ENCODE peak calls at places on chromosomes 13 and 19, in six cellular contexts. A is body of pancreas, L is pancreas, J is mucosa of descending colon, E is ovary, G is uterus. I is an unnamed sample.

GRCh38 chr13:92433963-92434362 is 792.6 kb upstream of the GPC6 start:
- DNase-seq in A (no peak), L (no peak), J (no peak), E (no peak), G (no peak), I (no peak)

GRCh38 chr13:73138276-73138950 is 79.6 kb downstream of the KLF5 start:
- DNase-seq in A (peak), L (no peak), J (no peak), E (no peak), G (no peak), I (no peak)

GRCh38 chr13:46885018-46885417 is 11.8 kb downstream of the HTR2A start:
- DNase-seq in A (no peak), L (no peak), J (no peak), E (no peak), G (no peak), I (no peak)

GRCh38 chr13:44818016-44818415 is 171.3 kb downstream of the NUFIP1 start:
- DNase-seq in A (no peak), L (no peak), J (no peak), E (no peak), G (no peak), I (no peak)

GRCh38 chr19:33285441-33285927 is 16.9 kb downstream of the CEBPA start:
- DNase-seq in A (no peak), L (no peak), J (peak), E (no peak), G (no peak), I (no peak)

GRCh38 chr19:992670-993055 is 7.6 kb upstream of the GRIN3B start:
- DNase-seq in A (no peak), L (no peak), J (no peak), E (no peak), G (no peak), I (no peak)

GRCh38 chr13:50080856-50081105 is 65.5 kb downstream of the KCNRG start:
- DNase-seq in A (no peak), L (no peak), J (no peak), E (no peak), G (no peak), I (no peak)

GRCh38 chr13:98083936-98084335 is 59.0 kb upstream of the FARP1 start:
- DNase-seq in A (no peak), L (no peak), J (no peak), E (no peak), G (no peak), I (no peak)

GRCh38 chr19:29878973-29879654 is 62.9 kb upstream of the URI1 start:
- DNase-seq in A (no peak), L (no peak), J (no peak), E (no peak), G (no peak), I (no peak)

GRCh38 chr19:49860716-49861100 is 6.7 kb downstream of the PNKP start:
- DNase-seq in A (no peak), L (no peak), J (no peak), E (peak), G (peak), I (no peak)

GRCh38 chr13:33207616-33207964 is 78.0 kb downstream of the STARD13 start:
- DNase-seq in A (no peak), L (no peak), J (no peak), E (no peak), G (no peak), I (no peak)

GRCh38 chr13:39034085-39034484 is 3.8 kb downstream of the PROSER1 start:
- DNase-seq in A (no peak), L (no peak), J (no peak), E (no peak), G (no peak), I (no peak)

GRCh38 chr13:76663941-76664340 is 222.3 kb downstream of the KCTD12 start:
- DNase-seq in A (no peak), L (no peak), J (no peak), E (no peak), G (peak), I (no peak)

GRCh38 chr13:51148223-51148951 is 37.3 kb upstream of the C13orf42 start:
- DNase-seq in A (no peak), L (no peak), J (no peak), E (no peak), G (peak), I (no peak)

GRCh38 chr13:66673401-66673800 is 556.7 kb downstream of the PCDH9 start:
- DNase-seq in A (no peak), L (no peak), J (no peak), E (no peak), G (no peak), I (no peak)

GRCh38 chr19:5669212-5669611 is 11.1 kb downstream of the MICOS13 start:
- DNase-seq in A (no peak), L (no peak), J (no peak), E (no peak), G (no peak), I (no peak)

GRCh38 chr13:49759503-49759902 is 33.0 kb downstream of the KPNA3 start:
- DNase-seq in A (no peak), L (no peak), J (no peak), E (no peak), G (no peak), I (no peak)

GRCh38 chr19:32012206-32012605 is 333.2 kb upstream of the ZNF507 start:
- DNase-seq in A (no peak), L (no peak), J (no peak), E (no peak), G (no peak), I (no peak)

GRCh38 chr13:110592670-110593069 is 22.7 kb upstream of the NAXD start:
- DNase-seq in A (no peak), L (no peak), J (no peak), E (no peak), G (no peak), I (no peak)

GRCh38 chr19:45668342-45668871 is 386 bp downstream of the GIPR start:
- DNase-seq in A (no peak), L (no peak), J (peak), E (no peak), G (no peak), I (peak)

GRCh38 chr13:19927117-19927734 is 31.3 kb upstream of the ZMYM2 start:
- DNase-seq in A (no peak), L (no peak), J (no peak), E (no peak), G (no peak), I (no peak)

GRCh38 chr13:33284016-33284415 is 1.5 kb downstream of the STARD13 start:
- DNase-seq in A (no peak), L (no peak), J (no peak), E (no peak), G (no peak), I (no peak)

GRCh38 chr13:110014719-110015118 is 228.3 kb upstream of the IRS2 start:
- DNase-seq in A (peak), L (no peak), J (no peak), E (no peak), G (no peak), I (no peak)

GRCh38 chr13:34667356-34668218 is 274.5 kb upstream of the NBEA start:
- DNase-seq in A (no peak), L (no peak), J (no peak), E (no peak), G (no peak), I (no peak)

GRCh38 chr13:28329395-28330158 is 165.4 kb downstream of the FLT1 start:
- DNase-seq in A (no peak), L (no peak), J (no peak), E (no peak), G (peak), I (no peak)

GRCh38 chr13:90015565-90016507 is 1331.7 kb upstream of the MIR17HG start:
- DNase-seq in A (no peak), L (no peak), J (no peak), E (no peak), G (no peak), I (no peak)

GRCh38 chr13:111215081-111216047 is 100.3 kb downstream of the ARHGEF7 start:
- DNase-seq in A (no peak), L (no peak), J (no peak), E (no peak), G (no peak), I (no peak)

GRCh38 chr13:31167490-31167889 is 5.8 kb upstream of the HSPH1 start:
- DNase-seq in A (no peak), L (no peak), J (no peak), E (no peak), G (no peak), I (no peak)

GRCh38 chr19:29379257-29379986 is 146.4 kb upstream of the VSTM2B start:
- DNase-seq in A (no peak), L (no peak), J (no peak), E (no peak), G (no peak), I (no peak)

GRCh38 chr19:7562646-7563393 is 27.3 kb downstream of the PNPLA6 start:
- DNase-seq in A (no peak), L (no peak), J (no peak), E (no peak), G (no peak), I (no peak)

GRCh38 chr13:28071424-28071823 is 29.0 kb downstream of the FLT3 start:
- DNase-seq in A (no peak), L (no peak), J (no peak), E (no peak), G (no peak), I (no peak)

GRCh38 chr19:55273978-55274707 is 5.8 kb downstream of the HSPBP1 start:
- DNase-seq in A (no peak), L (no peak), J (no peak), E (no peak), G (no peak), I (no peak)

GRCh38 chr13:34767778-34768177 is 174.3 kb upstream of the NBEA start:
- DNase-seq in A (no peak), L (no peak), J (no peak), E (no peak), G (no peak), I (no peak)

GRCh38 chr13:45529758-45530157 is 65.0 kb downstream of the COG3 start:
- DNase-seq in A (no peak), L (no peak), J (no peak), E (no peak), G (no peak), I (no peak)

GRCh38 chr13:98485561-98485960 is 91.3 kb downstream of the STK24 start:
- DNase-seq in A (no peak), L (no peak), J (no peak), E (no peak), G (no peak), I (no peak)

DNA sequence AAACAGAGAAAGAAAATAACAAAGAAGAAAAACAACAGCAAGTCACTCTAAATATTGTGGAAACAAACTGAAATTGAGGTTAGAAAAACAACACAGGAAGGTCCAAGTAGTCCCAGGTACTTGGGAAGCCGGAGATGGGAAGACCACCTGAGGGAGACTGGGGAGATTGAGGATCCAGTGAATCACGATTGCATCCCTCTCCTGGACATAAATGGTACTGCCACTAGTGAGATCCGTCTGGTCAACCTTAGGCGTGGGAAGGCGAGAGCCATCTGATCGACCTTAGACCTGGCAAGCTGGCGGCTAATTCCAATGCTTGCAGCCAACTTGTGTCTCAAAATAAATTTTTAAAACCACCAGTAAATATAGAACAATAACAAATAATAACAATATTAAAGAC is 81.9 kb downstream of the ZNF726 start:
- DNase-seq in A (no peak), L (no peak), J (no peak), E (no peak), G (no peak), I (no peak)
- TF ChIP-seq CTCF in A (peak), L (no peak), J (no peak), E (no peak), G (no peak), I (peak)

GRCh38 chr13:70613295-70613694 is 505.0 kb upstream of the KLHL1 start:
- DNase-seq in A (no peak), L (no peak), J (no peak), E (no peak), G (no peak), I (no peak)
- TF ChIP-seq CTCF in A (peak), L (no peak), J (no peak), E (no peak), G (no peak), I (no peak)

DNA sequence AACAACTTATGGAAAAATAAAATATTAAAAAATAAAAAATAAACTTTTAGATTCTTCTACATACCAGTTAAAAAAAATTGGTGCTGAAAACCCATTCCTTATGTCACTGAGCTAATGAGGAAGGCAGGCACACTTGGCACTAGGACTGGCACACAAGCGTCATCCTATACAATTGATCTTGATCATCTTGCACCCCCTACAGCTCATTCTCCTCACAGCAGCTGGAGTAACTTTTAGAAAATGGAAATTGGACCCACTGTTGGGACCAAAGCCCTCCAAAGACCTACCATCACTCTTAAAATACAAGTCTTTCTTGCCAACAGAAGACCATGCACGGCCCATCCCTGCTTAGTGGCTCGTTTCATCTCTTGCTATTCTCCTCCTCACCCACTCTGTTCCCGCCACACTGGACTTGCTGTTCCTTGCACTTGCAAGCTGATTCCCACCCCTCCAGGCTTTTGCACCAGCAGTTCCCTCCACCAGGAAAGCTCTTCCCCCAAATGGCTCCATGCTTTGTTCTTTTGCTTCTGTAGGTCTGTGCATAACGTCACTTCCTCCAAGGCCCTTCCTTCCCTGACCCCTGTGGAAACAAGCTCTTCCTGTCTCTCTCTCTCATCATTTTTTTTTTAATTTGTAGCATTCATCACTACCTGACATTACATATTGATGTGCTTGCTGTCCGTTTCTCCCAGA is 11.6 kb downstream of the CTU1 start:
- DNase-seq in A (no peak), L (no peak), J (no peak), E (no peak), G (no peak), I (no peak)
- TF ChIP-seq CTCF in A (peak), L (no peak), J (no peak), E (no peak), G (peak), I (no peak)

GRCh38 chr19:2113436-2114211 is 16.9 kb downstream of the IZUMO4 start:
- DNase-seq in A (no peak), L (no peak), J (no peak), E (no peak), G (no peak), I (no peak)
- TF ChIP-seq CTCF in A (no peak), L (no peak), J (no peak), E (no peak), G (no peak), I (no peak)

DNA sequence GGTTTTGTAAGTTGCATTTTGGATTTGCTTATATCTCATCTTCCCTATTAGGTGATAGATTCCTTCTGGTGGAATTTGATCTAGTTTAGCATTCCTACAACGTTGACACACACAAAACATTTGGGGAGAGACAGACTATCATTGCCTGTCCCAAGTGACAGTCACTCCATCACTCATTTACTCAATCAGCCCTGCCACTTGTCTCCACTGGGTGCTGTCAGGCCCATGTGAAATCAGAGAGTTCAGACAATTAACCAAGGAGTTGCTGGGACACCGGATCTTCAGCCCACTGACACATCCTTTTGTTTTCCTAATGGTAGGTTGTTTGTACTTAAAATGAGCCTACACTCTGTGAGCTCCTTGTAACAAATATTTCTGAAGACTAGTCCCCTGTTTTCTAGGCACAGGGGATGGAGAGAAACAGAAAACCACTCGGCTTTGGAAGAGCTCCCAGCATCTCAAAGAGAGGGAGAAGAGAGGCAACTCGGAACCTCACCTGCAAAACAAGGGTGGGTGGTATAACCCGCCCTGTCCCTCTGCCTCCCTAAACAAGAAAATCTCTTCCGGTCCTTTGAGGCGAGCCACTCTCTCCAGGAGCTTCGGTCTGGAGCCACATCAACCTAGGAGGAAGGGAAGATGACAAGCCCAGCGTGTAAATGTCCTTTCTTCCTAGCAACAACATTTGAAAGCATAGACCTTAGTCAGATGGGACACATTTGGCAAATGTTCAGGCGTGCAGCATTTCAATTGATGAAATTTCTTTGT is 440.9 kb upstream of the KLF12 start:
- DNase-seq in A (no peak), L (no peak), J (no peak), E (no peak), G (no peak), I (no peak)
- TF ChIP-seq CTCF in A (no peak), L (no peak), J (no peak), E (no peak), G (no peak), I (no peak)

DNA sequence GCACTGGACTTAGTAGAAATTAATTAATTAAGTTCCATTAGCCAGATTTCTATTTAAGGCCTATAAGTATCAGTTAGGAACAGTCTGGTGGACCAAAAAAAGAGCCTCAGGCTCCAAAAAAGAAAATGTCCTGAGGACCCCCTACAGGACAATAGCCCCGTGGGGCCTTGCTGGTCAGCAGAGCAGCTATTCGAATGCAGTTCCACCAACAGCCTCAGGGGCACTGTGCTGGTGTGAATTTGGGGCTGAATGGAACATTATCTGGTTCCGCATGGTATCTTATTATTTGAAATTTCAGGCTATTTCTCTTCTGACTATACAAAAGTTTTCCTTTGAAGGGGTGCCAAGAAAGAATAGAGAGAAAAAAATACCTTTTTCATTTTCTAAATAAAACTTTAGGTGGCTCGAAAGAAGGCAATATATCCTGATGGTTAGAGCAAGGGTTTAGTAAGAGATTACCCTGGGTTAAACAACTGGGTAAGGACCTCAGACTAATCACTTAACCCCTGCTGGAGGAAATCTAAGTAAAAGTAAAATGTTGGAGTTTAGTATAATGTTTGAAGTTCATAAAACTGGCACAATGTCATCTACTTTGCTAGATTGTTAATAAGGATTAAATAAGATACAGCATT is 147.2 kb downstream of the MIPEP start:
- DNase-seq in A (no peak), L (no peak), J (no peak), E (no peak), G (no peak), I (no peak)
- TF ChIP-seq CTCF in A (peak), L (no peak), J (no peak), E (no peak), G (no peak), I (no peak)

DNA sequence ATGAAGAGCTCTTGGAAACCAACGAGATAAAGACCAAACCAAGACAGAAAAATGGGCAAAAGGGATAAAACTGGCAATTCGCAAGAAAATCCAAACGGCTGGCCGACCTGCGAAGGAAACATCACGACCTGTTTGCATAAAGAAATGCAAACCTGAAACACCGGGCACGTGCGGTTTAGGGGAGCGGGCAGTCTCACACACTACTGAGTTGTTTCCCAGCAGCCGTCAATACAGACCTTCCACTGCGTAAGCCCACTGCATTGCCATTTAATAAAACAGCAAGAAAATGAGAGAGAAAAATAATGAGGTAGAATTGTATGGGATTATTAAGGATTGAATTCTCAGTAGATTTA is 644 bp upstream of the PEG3 start:
- DNase-seq in A (no peak), L (no peak), J (no peak), E (no peak), G (no peak), I (no peak)
- TF ChIP-seq CTCF in A (no peak), L (no peak), J (no peak), E (no peak), G (no peak), I (no peak)

DNA sequence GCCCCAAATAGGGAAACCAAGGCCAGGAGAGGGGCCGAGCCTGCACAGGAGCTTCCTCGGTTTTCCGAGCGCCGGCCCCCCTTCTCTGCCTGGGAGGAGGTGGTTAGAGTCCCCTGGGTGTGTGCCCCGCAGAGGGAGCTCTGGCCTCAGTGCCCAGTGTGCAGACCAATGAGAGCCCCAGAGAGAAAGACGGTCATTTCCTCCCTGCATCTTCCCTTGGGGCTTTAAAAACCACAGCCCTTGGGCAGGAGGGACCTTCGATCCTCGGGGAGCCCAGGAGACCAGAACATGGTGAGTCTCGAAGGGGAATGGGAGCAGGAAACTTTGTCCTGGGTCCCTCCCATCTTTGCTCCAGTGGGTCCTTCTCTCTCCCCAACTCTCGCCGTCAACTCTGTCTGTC is at the start of gene C5AR1:
- DNase-seq in A (no peak), L (no peak), J (no peak), E (no peak), G (no peak), I (no peak)
- TF ChIP-seq CTCF in A (no peak), L (no peak), J (no peak), E (no peak), G (no peak), I (no peak)

GRCh38 chr13:29428310-29428991 is 167.0 kb downstream of the SLC7A1 start:
- DNase-seq in A (no peak), L (peak), J (no peak), E (peak), G (no peak), I (no peak)
- TF ChIP-seq CTCF in A (no peak), L (no peak), J (no peak), E (no peak), G (peak), I (no peak)

GRCh38 chr13:71879129-71879535 is 12.1 kb upstream of the DACH1 start:
- DNase-seq in A (no peak), L (no peak), J (no peak), E (no peak), G (no peak), I (no peak)
- TF ChIP-seq CTCF in A (peak), L (peak), J (peak), E (no peak), G (peak), I (no peak)